ENCODE peak calls at places on chromosome 12, in seven cellular contexts. G, A, N, Q, F, W and I are unnamed samples.

GRCh38 chr12:54439096-54439495 is 20.0 kb upstream of the ITGA5 start:
- DNase-seq in G (no peak), A (no peak), N (no peak), Q (no peak), F (no peak), W (no peak), I (no peak)

GRCh38 chr12:2629051-2629450 is 165.7 kb upstream of the FKBP4 start:
- DNase-seq in G (no peak), A (no peak), N (no peak), Q (no peak), F (no peak), W (no peak), I (no peak)

GRCh38 chr12:1226951-1227350 is 235.9 kb downstream of the ERC1 start:
- DNase-seq in G (no peak), A (no peak), N (no peak), Q (no peak), F (no peak), W (no peak), I (no peak)

GRCh38 chr12:26744697-26745440 is 88.1 kb downstream of the ITPR2 start:
- DNase-seq in G (peak), A (no peak), N (peak), Q (no peak), F (no peak), W (no peak), I (no peak)

GRCh38 chr12:5904441-5904840 is 40.6 kb downstream of the ANO2 start:
- DNase-seq in G (no peak), A (no peak), N (no peak), Q (no peak), F (no peak), W (no peak), I (no peak)

GRCh38 chr12:7439579-7440505 is 4.1 kb downstream of the CD163L1 start:
- DNase-seq in G (no peak), A (peak), N (peak), Q (peak), F (peak), W (no peak), I (no peak)

GRCh38 chr12:121170581-121171260 is 38.0 kb downstream of the P2RX7 start:
- DNase-seq in G (no peak), A (no peak), N (no peak), Q (no peak), F (peak), W (no peak), I (no peak)

GRCh38 chr12:91785655-91786489 is 359.8 kb downstream of the BTG1 start:
- DNase-seq in G (no peak), A (no peak), N (peak), Q (no peak), F (no peak), W (no peak), I (no peak)

GRCh38 chr12:13101854-13102375 is 1.6 kb downstream of the GSG1 start:
- DNase-seq in G (peak), A (peak), N (peak), Q (no peak), F (no peak), W (no peak), I (no peak)

GRCh38 chr12:18967814-18968213 is 161.7 kb upstream of the PLEKHA5 start:
- DNase-seq in G (peak), A (no peak), N (no peak), Q (no peak), F (no peak), W (no peak), I (no peak)

GRCh38 chr12:44703311-44703910 is 172.7 kb downstream of the NELL2 start:
- DNase-seq in G (no peak), A (no peak), N (no peak), Q (no peak), F (no peak), W (no peak), I (no peak)

GRCh38 chr12:51687142-51687935 is 96.3 kb downstream of the SCN8A start:
- DNase-seq in G (no peak), A (no peak), N (no peak), Q (no peak), F (peak), W (no peak), I (no peak)

GRCh38 chr12:111825509-111825908 is 16.5 kb upstream of the MAPKAPK5 start:
- DNase-seq in G (no peak), A (no peak), N (no peak), Q (no peak), F (no peak), W (no peak), I (no peak)

GRCh38 chr12:85036241-85036707 is at the start of the genes LRRIQ1 and TSPAN19:
- DNase-seq in G (peak), A (peak), N (peak), Q (peak), F (peak), W (no peak), I (peak)

GRCh38 chr12:56230449-56231183 is 765 bp downstream of the SLC39A5 start:
- DNase-seq in G (no peak), A (no peak), N (no peak), Q (peak), F (no peak), W (no peak), I (no peak)

GRCh38 chr12:6338955-6339761 is 2.7 kb downstream of the TNFRSF1A start:
- DNase-seq in G (no peak), A (no peak), N (no peak), Q (no peak), F (no peak), W (no peak), I (no peak)

GRCh38 chr12:77947326-77947725 is 116.6 kb downstream of the NAV3 start:
- DNase-seq in G (no peak), A (no peak), N (no peak), Q (no peak), F (peak), W (no peak), I (no peak)

GRCh38 chr12:117064596-117064995 is 34.6 kb downstream of the TESC start:
- DNase-seq in G (no peak), A (no peak), N (no peak), Q (no peak), F (no peak), W (no peak), I (no peak)

GRCh38 chr12:12210983-12211382 is 55.9 kb downstream of the LRP6 start:
- DNase-seq in G (no peak), A (peak), N (no peak), Q (no peak), F (no peak), W (no peak), I (no peak)

GRCh38 chr12:52608826-52609630 is 7.8 kb upstream of the KRT72 start:
- DNase-seq in G (no peak), A (no peak), N (no peak), Q (no peak), F (no peak), W (no peak), I (no peak)

GRCh38 chr12:124869011-124869665 is 5.5 kb upstream of the SCARB1 start:
- DNase-seq in G (no peak), A (no peak), N (no peak), Q (no peak), F (no peak), W (no peak), I (no peak)

GRCh38 chr12:13478650-13479181 is 282.2 kb downstream of the EMP1 start:
- DNase-seq in G (no peak), A (no peak), N (no peak), Q (no peak), F (no peak), W (no peak), I (no peak)